ENCODE peak calls at places on chromosomes 13 and 19, in seven cellular contexts. E is bronchial epithelial cell, Q is transverse colon, A is GM23338, H is psoas muscle, N is left ventricle myocardium inferior, B is cardiac fibroblast. K is an unnamed sample.
A peak's percentile ranks its signal among the peaks of the same experiment; 100 is the strongest.

GRCh38 chr19:55536951-55537740 is at the start of gene SBK2:
- DNase-seq in Q (no peak), N (no peak), E (no peak), H (no peak), A (peak; percentile 93), B (no peak), K (no peak)

GRCh38 chr13:33347866-33348265 is 62.3 kb upstream of the STARD13 start:
- DNase-seq in B (no peak), E (no peak), Q (no peak), H (no peak), A (no peak), N (no peak), K (no peak)

GRCh38 chr13:79802389-79803140 is 321.6 kb downstream of the NDFIP2 start:
- DNase-seq in Q (no peak), E (no peak), A (no peak), N (no peak), H (no peak), B (no peak), K (no peak)

GRCh38 chr19:38139122-38139521 is 84.9 kb downstream of the DPF1 start:
- DNase-seq in A (no peak), Q (no peak), H (no peak), N (no peak), B (no peak), E (no peak), K (no peak)

GRCh38 chr13:93881418-93881817 is 598.1 kb downstream of the DCT start:
- DNase-seq in Q (no peak), E (no peak), A (no peak), B (peak; percentile 18), H (no peak), N (no peak), K (peak; percentile 6)

GRCh38 chr13:95355491-95355890 is 54.2 kb upstream of the ABCC4 start:
- DNase-seq in B (peak; percentile 51), Q (no peak), A (no peak), N (no peak), H (no peak), E (peak; percentile 56), K (peak; percentile 38)

GRCh38 chr19:39426170-39426569 is 9.6 kb downstream of the RPS16 start:
- DNase-seq in N (no peak), H (no peak), B (no peak), E (no peak), Q (no peak), A (no peak), K (no peak)

GRCh38 chr19:1651548-1652394 is 644 bp downstream of the TCF3 start:
- DNase-seq in H (peak; percentile 68), E (no peak), N (peak; percentile 41), B (peak; percentile 28), Q (peak; percentile 58), A (peak; percentile 58), K (peak; percentile 45)

GRCh38 chr19:51372021-51372648 is 319 bp downstream of the NKG7 start:
- DNase-seq in B (no peak), N (no peak), H (peak; percentile 54), E (no peak), A (no peak), Q (no peak), K (no peak)

GRCh38 chr13:85236431-85236830 is 562.8 kb downstream of the SLITRK6 start:
- DNase-seq in E (peak; percentile 96), H (no peak), Q (no peak), A (no peak), B (peak; percentile 44), N (no peak), K (peak; percentile 92)

GRCh38 chr19:11168568-11168967 is 13.0 kb upstream of the SPC24 start:
- DNase-seq in Q (no peak), A (no peak), N (no peak), H (no peak), B (peak; percentile 99), E (peak; percentile 98), K (peak; percentile 91)

GRCh38 chr19:11138659-11139526 is 16.7 kb downstream of the SPC24 start:
- DNase-seq in N (peak; percentile 85), E (peak; percentile 56), A (peak; percentile 52), Q (peak; percentile 62), B (peak; percentile 83), H (peak; percentile 91), K (peak; percentile 86)

GRCh38 chr13:113785051-113786010 is 26.3 kb downstream of the TMEM255B start:
- DNase-seq in A (no peak), B (peak; percentile 86), H (no peak), E (peak; percentile 87), N (no peak), Q (no peak), K (peak; percentile 95)

GRCh38 chr13:48000559-48001126 is 430 bp downstream of the SUCLA2 start:
- DNase-seq in Q (peak; percentile 26), A (peak; percentile 50), N (no peak), B (peak; percentile 22), H (no peak), E (peak; percentile 32), K (peak; percentile 28)

GRCh38 chr13:98333481-98333880 is 156.4 kb upstream of the RNF113B start:
- DNase-seq in B (no peak), Q (no peak), H (no peak), E (no peak), N (no peak), A (no peak), K (no peak)

GRCh38 chr19:15759962-15760565 is 22.3 kb downstream of the OR10H3 start:
- DNase-seq in H (no peak), B (no peak), E (no peak), Q (peak; percentile 30), A (no peak), N (no peak), K (no peak)
- TF ChIP-seq CTCF in H (no peak), B (no peak), E (no peak), Q (peak; percentile 44), A (no peak), N (peak; percentile 38), K (no peak)

DNA sequence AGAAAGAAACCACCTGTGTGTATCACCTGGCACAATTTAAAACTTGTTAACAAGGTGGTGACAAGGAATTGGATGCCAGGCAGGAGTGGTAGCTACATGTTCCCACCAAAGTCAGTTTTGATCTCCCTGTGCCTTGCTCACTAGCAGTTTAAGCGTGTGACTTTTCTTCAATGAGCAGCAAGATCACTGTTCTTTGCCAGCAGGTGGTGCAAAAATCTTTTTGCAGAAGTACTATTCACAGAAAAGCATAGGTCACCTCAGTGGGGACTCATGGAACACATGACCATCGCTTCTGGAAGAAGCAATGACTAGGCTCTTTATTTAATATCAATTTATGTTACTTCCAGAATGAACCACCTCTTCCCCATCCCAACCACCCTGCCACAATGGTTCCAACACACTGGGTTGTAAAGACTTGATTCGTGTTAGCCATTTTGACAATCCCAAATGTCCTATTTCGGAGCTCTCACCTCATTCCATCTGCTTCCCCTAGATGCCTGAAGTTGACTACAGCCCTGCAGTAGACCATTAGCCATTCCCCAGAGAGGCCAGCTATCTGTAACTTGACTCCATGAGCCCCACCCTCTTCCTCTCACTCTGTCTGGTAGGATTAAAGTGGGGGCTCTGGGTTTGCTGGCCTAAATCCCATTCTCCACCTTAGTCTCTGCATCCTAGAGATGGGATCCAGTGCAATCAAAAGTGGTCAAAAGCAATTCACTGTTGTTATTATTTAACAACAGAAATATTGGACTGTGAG is 59.1 kb upstream of the TNFRSF19 start:
- DNase-seq in N (no peak), E (peak; percentile 52), B (peak; percentile 67), H (no peak), A (peak; percentile 40), Q (no peak), K (peak; percentile 28)
- TF ChIP-seq CTCF in N (peak; percentile 50), E (peak; percentile 26), B (peak; percentile 16), H (peak; percentile 34), A (no peak), Q (peak; percentile 10), K (peak; percentile 14)

GRCh38 chr13:72255908-72256307 is 388.9 kb upstream of the DACH1 start:
- DNase-seq in Q (peak; percentile 42), A (peak; percentile 82), N (no peak), H (no peak), E (peak; percentile 49), B (peak; percentile 30), K (peak; percentile 51)
- TF ChIP-seq CTCF in Q (peak; percentile 52), A (peak; percentile 78), N (peak; percentile 28), H (peak; percentile 16), E (peak; percentile 69), B (peak; percentile 41), K (peak; percentile 85)

GRCh38 chr13:19863323-19864017 is at the start of gene ZMYM5:
- DNase-seq in Q (peak; percentile 99), A (peak; percentile 98), N (peak; percentile 99), E (peak; percentile 96), B (peak; percentile 99), H (peak; percentile 100), K (peak; percentile 99)
- TF ChIP-seq CTCF in Q (no peak), A (no peak), N (no peak), E (no peak), B (no peak), H (no peak), K (no peak)

GRCh38 chr19:8596168-8596567 is 14.3 kb downstream of the ADAMTS10 start:
- DNase-seq in H (no peak), Q (no peak), A (no peak), N (no peak), B (no peak), E (no peak), K (no peak)

GRCh38 chr19:8595651-8596050 is 14.9 kb downstream of the ADAMTS10 start:
- DNase-seq in H (no peak), E (no peak), B (no peak), N (no peak), A (no peak), Q (no peak), K (no peak)

GRCh38 chr19:8589177-8589714 is 12.0 kb upstream of the MYO1F start:
- DNase-seq in E (no peak), B (no peak), Q (no peak), A (no peak), H (no peak), N (no peak), K (no peak)

GRCh38 chr19:8592231-8593009 is 15.2 kb upstream of the MYO1F start:
- DNase-seq in Q (peak; percentile 90), B (peak; percentile 97), A (peak; percentile 100), E (no peak), H (peak; percentile 95), N (peak; percentile 95), K (no peak)

DNA sequence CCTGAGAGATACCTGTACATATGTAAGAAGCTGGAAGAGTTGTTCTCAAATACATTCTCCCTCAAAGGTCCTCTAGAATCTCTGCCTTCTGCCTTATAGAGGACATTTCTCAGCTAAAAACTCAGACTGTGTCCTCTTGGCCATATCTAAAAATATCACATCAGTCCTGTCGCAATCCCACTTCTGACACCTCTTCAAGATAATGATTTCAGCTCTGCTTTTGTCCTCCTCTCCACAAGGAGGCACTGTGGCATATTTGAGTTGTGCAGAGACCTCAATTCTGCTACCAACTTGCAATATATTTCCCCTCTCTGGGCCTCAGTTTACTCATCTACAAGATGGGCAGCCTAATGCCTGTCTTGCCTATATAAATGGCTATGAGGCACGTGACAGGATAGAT is 16.6 kb downstream of the ADAMTS10 start:
- DNase-seq in B (no peak), N (no peak), A (no peak), H (no peak), Q (no peak), E (no peak), K (no peak)
- TF ChIP-seq CTCF in B (peak; percentile 19), N (peak; percentile 30), A (peak; percentile 65), H (no peak), Q (no peak), E (no peak), K (no peak)

DNA sequence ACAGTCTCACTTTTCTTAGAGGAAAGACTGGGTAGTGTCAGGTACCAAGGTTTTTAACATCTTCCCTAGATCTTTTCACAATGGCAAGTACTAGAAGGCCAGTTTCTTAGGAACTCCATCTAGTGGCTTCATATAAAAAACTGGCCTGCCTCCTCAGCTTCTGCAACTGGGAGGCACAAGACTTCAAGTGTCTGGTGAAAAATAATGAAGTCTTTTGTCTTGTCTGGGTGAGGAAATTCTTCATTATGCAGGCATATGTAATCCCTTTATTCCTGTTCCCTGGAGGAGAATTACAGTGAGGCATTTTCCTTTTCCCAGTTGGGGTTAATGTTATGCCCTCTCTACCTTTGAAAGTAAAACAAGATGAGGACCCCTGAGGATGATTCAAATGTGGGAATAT is 300.5 kb downstream of the NALCN start:
- DNase-seq in E (peak; percentile 3), H (no peak), A (peak; percentile 71), B (peak; percentile 26), N (no peak), Q (no peak), K (no peak)
- TF ChIP-seq CTCF in E (no peak), H (no peak), A (peak; percentile 50), B (peak; percentile 20), N (no peak), Q (no peak), K (peak; percentile 6)

K was measured in MCF 10A.